ENCODE peak calls at places on chromosomes 7 and 10, in four cellular contexts. One of them, this sample, is unnamed.

GRCh38 chr10:72803119-72803505 is 90.4 kb upstream of the OIT3 start:
- DNase-seq in coronary artery: no peak
- DNase-seq in AG08395: no peak
- DNase-seq in WTC11: no peak
- DNase-seq in this sample: no peak

GRCh38 chr7:115812796-115813195 is 217.8 kb downstream of the TFEC start:
- DNase-seq in coronary artery: no peak
- DNase-seq in AG08395: no peak
- DNase-seq in WTC11: no peak
- DNase-seq in this sample: no peak

GRCh38 chr10:35386594-35387174 is 50.4 kb downstream of the CCNY start:
- DNase-seq in coronary artery: no peak
- DNase-seq in AG08395: no peak
- DNase-seq in WTC11: no peak
- DNase-seq in this sample: no peak

GRCh38 chr10:13765641-13766341 is 179.0 kb downstream of the PRPF18 start:
- DNase-seq in coronary artery: no peak
- DNase-seq in AG08395: no peak
- DNase-seq in WTC11: no peak
- DNase-seq in this sample: no peak

GRCh38 chr7:149725426-149725821 is 48.0 kb downstream of the ZNF467 start:
- DNase-seq in coronary artery: no peak
- DNase-seq in AG08395: no peak
- DNase-seq in WTC11: no peak
- DNase-seq in this sample: no peak

GRCh38 chr10:98170249-98171117 is 36.0 kb downstream of the R3HCC1L start:
- DNase-seq in coronary artery: no peak
- DNase-seq in AG08395: peak; percentile 63
- DNase-seq in WTC11: peak; percentile 71
- DNase-seq in this sample: peak; percentile 86

GRCh38 chr7:157612009-157612663 is 275.3 kb downstream of the DNAJB6 start:
- DNase-seq in coronary artery: no peak
- DNase-seq in AG08395: no peak
- DNase-seq in WTC11: no peak
- DNase-seq in this sample: no peak

GRCh38 chr7:30252885-30253795 is 31.3 kb upstream of the ZNRF2 start:
- DNase-seq in coronary artery: no peak
- DNase-seq in AG08395: peak; percentile 13
- DNase-seq in WTC11: no peak
- DNase-seq in this sample: no peak

This sample was measured in endodermal cell.